ENCODE peak calls at places on chromosomes 7 and 10, in nine cellular contexts. U, L, D, V, F, M, Y, K and J are unnamed samples.

GRCh38 chr10:103548581-103549348 is 55.3 kb downstream of the NEURL1 start:
- DNase-seq in V (no peak), Y (no peak), D (no peak), U (no peak), F (peak), K (peak), L (no peak), M (no peak), J (peak)

GRCh38 chr7:108613147-108613948 is 43.7 kb downstream of the DNAJB9 start:
- DNase-seq in K (no peak), U (no peak), M (no peak), F (no peak), D (no peak), V (peak), L (peak), Y (no peak), J (no peak)

GRCh38 chr7:6272481-6273323 is at the start of gene CYTH3:
- DNase-seq in V (peak), L (no peak), Y (no peak), D (peak), F (peak), U (peak), M (peak), K (peak), J (peak)

GRCh38 chr7:81499262-81500116 is 270.4 kb downstream of the HGF start:
- DNase-seq in F (no peak), D (no peak), U (peak), Y (peak), K (no peak), V (peak), L (peak), M (no peak), J (no peak)

GRCh38 chr10:4082851-4083250 is 297.8 kb upstream of the KLF6 start:
- DNase-seq in V (no peak), K (no peak), D (no peak), Y (no peak), F (no peak), M (no peak), U (no peak), L (no peak), J (no peak)

GRCh38 chr10:71161429-71161828 is 50.9 kb upstream of the UNC5B start:
- DNase-seq in F (no peak), M (no peak), L (no peak), U (no peak), V (no peak), K (no peak), Y (no peak), D (no peak), J (no peak)

GRCh38 chr7:102819151-102819550 is 70.4 kb downstream of the FAM185A start:
- DNase-seq in U (no peak), F (no peak), L (no peak), K (no peak), Y (no peak), D (no peak), V (no peak), M (no peak), J (no peak)

GRCh38 chr10:133475821-133476640 is 22.3 kb downstream of the SCART1 start:
- DNase-seq in U (no peak), K (no peak), L (no peak), M (no peak), V (no peak), D (no peak), F (no peak), Y (no peak), J (no peak)

GRCh38 chr10:62647375-62648092 is 157.0 kb upstream of the ADO start:
- DNase-seq in K (no peak), F (no peak), D (no peak), V (no peak), U (no peak), M (no peak), L (no peak), Y (no peak), J (no peak)

GRCh38 chr10:22682237-22683192 is 31.9 kb downstream of the PIP4K2A start:
- DNase-seq in V (no peak), K (no peak), M (no peak), U (no peak), D (no peak), F (no peak), Y (no peak), L (peak), J (no peak)

GRCh38 chr7:121803041-121803440 is 69.9 kb upstream of the PTPRZ1 start:
- DNase-seq in U (no peak), V (no peak), M (no peak), L (no peak), Y (no peak), F (no peak), K (no peak), D (no peak), J (no peak)

GRCh38 chr7:25625316-25625715 is 397.0 kb upstream of the NPVF start:
- DNase-seq in M (no peak), D (no peak), Y (no peak), K (no peak), V (no peak), F (no peak), U (no peak), L (no peak), J (no peak)

GRCh38 chr7:128053023-128053422 is 21.8 kb upstream of the LRRC4 start:
- DNase-seq in F (no peak), U (no peak), L (no peak), V (no peak), K (no peak), M (no peak), Y (no peak), D (no peak), J (no peak)

GRCh38 chr10:99758241-99758891 is 24.1 kb upstream of the ABCC2 start:
- DNase-seq in F (no peak), L (no peak), D (no peak), Y (no peak), M (no peak), V (peak), K (no peak), U (no peak), J (no peak)

GRCh38 chr7:100835903-100836811 is 8.8 kb upstream of the EPHB4 start:
- DNase-seq in Y (no peak), U (peak), K (peak), L (no peak), M (no peak), F (peak), V (peak), D (no peak), J (no peak)

GRCh38 chr10:88851706-88852105 is at the start of gene ANKRD22:
- DNase-seq in Y (no peak), D (no peak), F (no peak), M (peak), U (no peak), L (no peak), K (peak), V (no peak), J (no peak)

GRCh38 chr7:95334434-95334833 is 10.1 kb upstream of the PON1 start:
- DNase-seq in U (no peak), M (no peak), D (no peak), L (no peak), V (no peak), Y (no peak), K (no peak), F (no peak), J (no peak)

GRCh38 chr10:131870411-131870810 is 30.4 kb upstream of the PPP2R2D start:
- DNase-seq in M (no peak), Y (no peak), L (no peak), D (no peak), U (no peak), V (no peak), F (no peak), K (no peak), J (no peak)

GRCh38 chr7:137818036-137818435 is 28.7 kb downstream of the DGKI start:
- DNase-seq in K (no peak), L (no peak), D (no peak), F (no peak), V (no peak), Y (peak), U (no peak), M (no peak), J (no peak)

GRCh38 chr10:102946992-102947391 is 28.9 kb downstream of the CNNM2 start:
- DNase-seq in F (no peak), K (no peak), U (no peak), V (no peak), L (no peak), D (no peak), M (no peak), Y (no peak), J (no peak)

GRCh38 chr10:85826377-85826776 is 540.2 kb downstream of the GRID1 start:
- DNase-seq in F (no peak), Y (no peak), U (no peak), V (no peak), K (no peak), D (no peak), L (no peak), M (no peak), J (no peak)

GRCh38 chr10:29712108-29712507 is 77.3 kb upstream of the SVIL start:
- DNase-seq in M (peak), L (no peak), K (no peak), U (no peak), D (no peak), F (peak), V (peak), Y (no peak), J (no peak)

GRCh38 chr10:109114578-109114977 is 808.7 kb downstream of the XPNPEP1 start:
- DNase-seq in L (no peak), F (no peak), D (no peak), Y (no peak), U (no peak), K (no peak), V (no peak), M (no peak), J (no peak)
- TF ChIP-seq CTCF in L (no peak), F (no peak), D (no peak), Y (no peak), U (no peak), K (no peak), V (no peak), M (no peak), J (no peak)

GRCh38 chr10:116836902-116837513 is 12.3 kb upstream of the ENO4 start:
- DNase-seq in Y (no peak), V (no peak), D (no peak), U (no peak), K (no peak), M (no peak), L (no peak), F (no peak), J (no peak)
- TF ChIP-seq CTCF in Y (peak), V (peak), D (no peak), U (no peak), K (no peak), M (no peak), L (peak), F (no peak), J (no peak)

GRCh38 chr10:130255777-130256176 is 119.6 kb downstream of the GLRX3 start:
- DNase-seq in D (no peak), Y (no peak), V (no peak), L (no peak), M (no peak), K (no peak), F (no peak), U (no peak), J (no peak)

GRCh38 chr10:130251766-130252165 is 115.6 kb downstream of the GLRX3 start:
- DNase-seq in K (no peak), V (no peak), D (no peak), L (no peak), U (no peak), Y (no peak), M (no peak), F (no peak), J (no peak)

GRCh38 chr10:130250127-130250526 is 113.9 kb downstream of the GLRX3 start:
- DNase-seq in V (no peak), K (no peak), M (no peak), U (no peak), F (no peak), D (no peak), L (no peak), Y (no peak), J (no peak)

GRCh38 chr10:130257897-130258296 is 121.7 kb downstream of the GLRX3 start:
- DNase-seq in Y (no peak), F (no peak), V (no peak), D (no peak), U (no peak), M (no peak), L (no peak), K (no peak), J (no peak)

GRCh38 chr10:130254168-130255061 is 118.2 kb downstream of the GLRX3 start:
- DNase-seq in K (no peak), M (no peak), U (no peak), Y (no peak), V (no peak), D (no peak), F (no peak), L (no peak), J (no peak)
- TF ChIP-seq CTCF in K (no peak), M (no peak), U (no peak), Y (no peak), V (peak), D (no peak), F (no peak), L (no peak), J (no peak)

DNA sequence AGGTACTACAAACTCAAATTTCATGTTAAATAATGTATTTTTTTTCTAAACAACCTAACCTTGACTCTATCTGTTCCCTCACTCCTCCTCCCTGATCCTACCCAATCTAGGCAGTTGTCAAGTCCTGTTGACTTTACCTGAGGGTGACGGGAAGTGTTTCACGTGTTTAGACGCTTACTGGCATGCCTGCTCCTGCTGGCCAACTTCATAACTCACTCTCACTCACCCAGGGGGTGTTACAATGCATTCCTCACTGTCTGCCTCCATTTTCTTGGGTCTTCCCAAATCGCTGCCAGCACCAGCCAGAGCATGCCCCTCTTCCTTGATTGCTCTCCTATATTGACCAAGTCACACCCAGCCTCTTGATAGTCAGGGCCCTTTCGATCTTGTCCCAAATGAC is 28.3 kb downstream of the CRCP start:
- DNase-seq in V (no peak), L (no peak), M (no peak), D (no peak), F (no peak), U (no peak), K (no peak), Y (no peak), J (no peak)
- TF ChIP-seq CTCF in V (no peak), L (no peak), M (no peak), D (no peak), F (no peak), U (no peak), K (no peak), Y (no peak), J (no peak)

GRCh38 chr10:106917452-106918055 is 247.0 kb downstream of the SORCS1 start:
- DNase-seq in V (no peak), Y (no peak), M (peak), D (no peak), L (no peak), K (no peak), F (no peak), U (no peak), J (no peak)
- TF ChIP-seq CTCF in V (no peak), Y (no peak), M (no peak), D (no peak), L (no peak), K (no peak), F (no peak), U (no peak), J (no peak)

DNA sequence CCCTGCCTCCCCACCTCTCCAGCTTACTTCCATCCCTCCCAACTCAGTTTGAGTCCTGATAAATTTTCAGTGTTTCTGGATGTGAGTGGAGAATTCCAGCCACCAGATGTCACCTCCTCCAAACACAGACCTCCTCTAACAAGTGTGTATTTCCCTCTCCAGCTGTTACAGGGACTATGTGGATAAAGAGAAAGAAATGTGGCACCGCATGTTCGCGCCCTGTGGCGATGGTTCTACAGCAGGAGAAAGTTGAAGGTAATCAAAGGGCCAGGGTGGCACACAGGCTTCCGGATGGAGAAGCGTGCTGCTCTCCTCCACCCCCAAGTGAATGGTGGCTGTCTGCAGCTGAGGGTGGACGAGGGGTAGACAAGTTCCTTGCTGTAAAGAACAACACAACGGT is 14.7 kb downstream of the FKBP6 start:
- DNase-seq in D (no peak), U (peak), K (no peak), F (no peak), Y (peak), L (peak), M (no peak), V (peak), J (no peak)
- TF ChIP-seq CTCF in D (peak), U (no peak), K (no peak), F (no peak), Y (peak), L (peak), M (peak), V (peak), J (peak)

DNA sequence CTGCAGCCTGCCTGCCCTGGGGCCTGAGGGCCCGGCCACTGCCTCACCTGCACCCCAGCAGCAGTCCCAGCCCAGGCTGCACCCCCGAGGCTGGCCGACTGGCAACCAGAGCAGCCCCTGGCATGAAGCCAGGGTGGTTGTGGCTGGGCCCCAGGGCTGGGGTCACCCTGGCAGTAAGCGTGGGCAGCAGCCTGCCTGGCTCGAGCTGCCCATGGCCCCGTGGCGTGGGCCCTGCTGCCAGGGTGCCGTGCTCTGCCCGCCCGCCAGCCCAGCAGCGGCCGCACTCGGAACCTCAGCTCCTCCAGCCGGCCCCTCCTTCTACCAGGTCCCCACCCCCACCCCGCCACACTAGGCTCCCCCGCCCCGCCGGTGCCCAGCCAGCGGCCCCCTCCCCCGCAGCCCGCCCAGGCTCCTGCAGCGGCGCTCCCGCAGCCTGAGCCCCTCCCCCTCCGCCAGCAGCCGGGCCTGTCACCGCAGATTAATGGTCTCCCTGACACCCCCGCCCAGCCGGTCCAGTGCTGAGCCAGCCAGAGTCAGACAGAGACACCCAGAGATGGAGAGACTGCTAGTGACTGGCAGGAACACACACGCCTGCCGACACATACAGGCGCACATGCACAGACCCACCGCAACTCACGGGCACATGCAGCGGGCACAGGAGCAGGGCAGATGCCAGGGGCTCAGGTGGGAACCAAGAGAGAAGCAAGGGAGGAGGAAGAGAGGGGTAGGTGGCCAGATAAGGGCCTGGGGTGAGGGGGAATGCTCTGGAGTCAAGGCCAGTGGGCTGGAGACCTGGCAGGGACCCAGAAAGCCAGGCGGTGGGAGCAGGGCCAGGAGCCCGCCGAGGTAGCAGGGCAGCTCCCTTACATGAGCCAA is 22.4 kb downstream of the KCNH2 start:
- DNase-seq in M (no peak), K (peak), V (peak), F (peak), Y (no peak), U (no peak), L (no peak), D (peak), J (no peak)
- TF ChIP-seq CTCF in M (no peak), K (no peak), V (no peak), F (no peak), Y (no peak), U (no peak), L (no peak), D (no peak), J (no peak)

DNA sequence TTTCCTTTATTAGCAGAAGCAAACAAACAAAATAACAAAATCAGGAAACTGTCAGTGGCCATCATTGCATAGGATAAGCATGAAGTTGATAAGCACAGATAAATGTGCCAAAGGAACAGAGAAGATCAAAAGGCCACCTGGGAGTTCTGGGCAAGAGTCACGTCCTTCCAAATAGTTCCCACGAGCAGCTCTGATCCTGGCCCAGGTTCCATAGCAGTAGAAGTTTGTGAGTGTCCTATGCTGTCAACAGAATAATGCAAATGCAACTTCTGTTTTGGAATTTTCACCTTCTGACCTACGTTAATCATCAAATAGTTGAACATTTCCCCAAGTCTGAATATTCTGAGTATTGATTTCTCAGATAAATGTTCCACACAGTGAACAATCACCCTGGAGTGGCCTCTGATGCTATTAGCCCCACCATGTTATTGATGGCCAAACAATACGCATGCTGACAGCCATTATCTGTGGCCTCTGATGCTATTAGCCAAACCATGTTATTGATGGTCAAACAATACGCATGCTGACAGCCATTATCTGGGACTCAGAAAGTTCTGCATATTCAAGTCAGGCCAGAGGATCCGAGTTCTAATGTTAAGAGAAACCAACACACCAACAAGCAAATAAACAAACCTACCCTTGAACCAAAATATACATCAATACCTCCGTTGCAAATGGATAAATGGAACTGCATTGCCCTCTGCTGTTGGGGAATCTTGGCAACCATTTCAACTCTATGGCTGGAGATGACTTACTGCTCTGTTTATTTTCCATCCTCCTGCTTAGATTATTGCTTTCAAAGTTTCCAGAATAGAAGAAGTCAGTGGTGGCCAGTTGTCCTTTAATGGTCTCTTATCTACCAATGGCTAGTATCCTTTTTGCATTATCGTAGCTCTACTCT is 63.3 kb downstream of the MRC1 start:
- DNase-seq in F (no peak), D (no peak), V (peak), Y (no peak), M (no peak), L (peak), U (peak), K (no peak), J (no peak)
- TF ChIP-seq CTCF in F (no peak), D (peak), V (peak), Y (peak), M (peak), L (peak), U (peak), K (no peak), J (no peak)

DNA sequence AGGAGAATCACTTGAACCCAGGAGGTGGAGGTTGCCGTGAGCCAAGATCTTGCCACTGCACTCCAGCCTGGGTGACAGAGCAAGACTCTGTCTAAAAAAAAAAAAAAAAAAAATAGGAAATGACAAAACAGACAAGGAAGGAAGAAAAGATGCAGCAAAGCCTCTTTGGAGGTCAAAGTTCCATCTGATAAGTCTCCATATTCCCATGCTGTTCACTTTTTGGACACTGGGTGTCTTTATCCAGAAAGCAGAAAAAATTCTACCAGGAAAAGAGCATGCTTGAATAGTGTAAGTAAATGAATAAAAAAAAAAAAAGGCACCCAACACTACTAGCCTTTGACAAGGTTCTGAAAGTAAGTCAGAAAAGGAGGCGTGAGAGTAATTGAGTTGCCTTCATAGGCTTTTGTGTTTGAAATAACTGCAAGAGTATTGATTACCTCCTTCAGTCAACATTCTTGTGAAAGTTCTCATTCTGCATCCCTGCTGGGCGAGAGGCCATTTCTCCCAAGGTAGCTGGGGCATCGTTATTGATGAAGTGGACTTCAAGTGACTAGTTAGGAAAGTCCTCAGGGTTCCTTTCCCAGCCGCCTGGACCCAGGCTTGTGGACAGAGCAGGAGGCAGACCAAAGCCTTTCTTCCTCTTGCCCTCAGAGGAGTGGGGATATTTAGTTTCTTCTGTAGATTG is 133.3 kb upstream of the KIF5B start:
- DNase-seq in M (no peak), Y (no peak), V (no peak), U (no peak), K (no peak), F (no peak), D (peak), L (peak), J (no peak)
- TF ChIP-seq CTCF in M (no peak), Y (peak), V (no peak), U (no peak), K (peak), F (no peak), D (peak), L (peak), J (no peak)